ENCODE peak calls at places on chromosomes 16 and 17, in seven cellular contexts. One of them, this sample, is unnamed.
A peak's percentile ranks its signal among the peaks of the same experiment; 100 is the strongest.

GRCh38 chr17:31574458-31574857 is 183.0 kb downstream of the RAB11FIP4 start:
- DNase-seq in IMR-90: no peak
- DNase-seq in neuronal stem cell: no peak
- DNase-seq in mesendoderm: no peak
- DNase-seq in H9: no peak
- DNase-seq in H1: no peak
- DNase-seq in trophoblast cell: no peak
- DNase-seq in this sample: no peak

GRCh38 chr17:12388206-12388605 is 277.5 kb upstream of the MYOCD start:
- DNase-seq in IMR-90: peak; percentile 91
- DNase-seq in neuronal stem cell: no peak
- DNase-seq in mesendoderm: peak; percentile 46
- DNase-seq in H9: no peak
- DNase-seq in H1: no peak
- DNase-seq in trophoblast cell: no peak
- DNase-seq in this sample: peak; percentile 57

GRCh38 chr17:49280918-49281317 is 50.3 kb upstream of the PHOSPHO1 start:
- DNase-seq in IMR-90: no peak
- DNase-seq in neuronal stem cell: no peak
- DNase-seq in mesendoderm: no peak
- DNase-seq in H9: no peak
- DNase-seq in H1: no peak
- DNase-seq in trophoblast cell: no peak
- DNase-seq in this sample: no peak

GRCh38 chr17:15306406-15306970 is 34.9 kb downstream of the TEKT3 start:
- DNase-seq in IMR-90: peak; percentile 31
- DNase-seq in neuronal stem cell: no peak
- DNase-seq in mesendoderm: no peak
- DNase-seq in H9: no peak
- DNase-seq in H1: no peak
- DNase-seq in trophoblast cell: no peak
- DNase-seq in this sample: peak; percentile 22

GRCh38 chr17:17089796-17090641 is 47.8 kb downstream of the MPRIP start:
- DNase-seq in IMR-90: no peak
- DNase-seq in neuronal stem cell: no peak
- DNase-seq in mesendoderm: no peak
- DNase-seq in H9: no peak
- DNase-seq in H1: no peak
- DNase-seq in trophoblast cell: no peak
- DNase-seq in this sample: no peak

GRCh38 chr17:7590743-7591142 is 849 bp upstream of the SOX15 start:
- DNase-seq in IMR-90: peak; percentile 70
- DNase-seq in neuronal stem cell: peak; percentile 74
- DNase-seq in mesendoderm: peak; percentile 96
- DNase-seq in H9: peak; percentile 86
- DNase-seq in H1: peak; percentile 63
- DNase-seq in trophoblast cell: no peak
- DNase-seq in this sample: peak; percentile 54

GRCh38 chr17:16352838-16353701 is at the start of gene CENPV:
- DNase-seq in IMR-90: peak; percentile 34
- DNase-seq in neuronal stem cell: peak; percentile 53
- DNase-seq in mesendoderm: peak; percentile 89
- DNase-seq in H9: peak; percentile 96
- DNase-seq in H1: peak; percentile 88
- DNase-seq in trophoblast cell: peak; percentile 40
- DNase-seq in this sample: peak; percentile 45

GRCh38 chr17:50130778-50131317 is 888 bp upstream of the SAMD14 start:
- DNase-seq in IMR-90: no peak
- DNase-seq in neuronal stem cell: no peak
- DNase-seq in mesendoderm: peak; percentile 74
- DNase-seq in H9: peak; percentile 83
- DNase-seq in H1: no peak
- DNase-seq in trophoblast cell: no peak
- DNase-seq in this sample: no peak

GRCh38 chr17:28405632-28406477 is at the start of gene SLC46A1:
- DNase-seq in IMR-90: no peak
- DNase-seq in neuronal stem cell: no peak
- DNase-seq in mesendoderm: peak; percentile 78
- DNase-seq in H9: peak; percentile 89
- DNase-seq in H1: peak; percentile 87
- DNase-seq in trophoblast cell: peak; percentile 73
- DNase-seq in this sample: peak; percentile 22

GRCh38 chr17:40612510-40613244 is 34.9 kb downstream of the SMARCE1 start:
- DNase-seq in IMR-90: no peak
- DNase-seq in neuronal stem cell: no peak
- DNase-seq in mesendoderm: no peak
- DNase-seq in H9: no peak
- DNase-seq in H1: no peak
- DNase-seq in trophoblast cell: no peak
- DNase-seq in this sample: no peak

GRCh38 chr17:48261297-48261880 is 153.8 kb downstream of the SNX11 start:
- DNase-seq in IMR-90: peak; percentile 11
- DNase-seq in neuronal stem cell: peak; percentile 24
- DNase-seq in mesendoderm: peak; percentile 93
- DNase-seq in H9: peak; percentile 93
- DNase-seq in H1: peak; percentile 70
- DNase-seq in trophoblast cell: peak; percentile 28
- DNase-seq in this sample: peak; percentile 65

GRCh38 chr17:32461853-32462617 is 17.7 kb downstream of the PSMD11 start:
- DNase-seq in IMR-90: peak; percentile 52
- DNase-seq in neuronal stem cell: peak; percentile 45
- DNase-seq in mesendoderm: peak; percentile 75
- DNase-seq in H9: peak; percentile 66
- DNase-seq in H1: peak; percentile 78
- DNase-seq in trophoblast cell: peak; percentile 87
- DNase-seq in this sample: peak; percentile 75

GRCh38 chr17:65629234-65629690 is 67.8 kb upstream of the AXIN2 start:
- DNase-seq in IMR-90: peak; percentile 13
- DNase-seq in neuronal stem cell: no peak
- DNase-seq in mesendoderm: peak; percentile 36
- DNase-seq in H9: peak; percentile 45
- DNase-seq in H1: no peak
- DNase-seq in trophoblast cell: no peak
- DNase-seq in this sample: peak; percentile 74

GRCh38 chr17:43861960-43862359 is 15.0 kb downstream of the CD300LG start:
- DNase-seq in IMR-90: no peak
- DNase-seq in neuronal stem cell: no peak
- DNase-seq in mesendoderm: no peak
- DNase-seq in H9: no peak
- DNase-seq in H1: no peak
- DNase-seq in trophoblast cell: no peak
- DNase-seq in this sample: no peak

GRCh38 chr17:43860077-43860725 is 13.2 kb downstream of the CD300LG start:
- DNase-seq in IMR-90: no peak
- DNase-seq in neuronal stem cell: no peak
- DNase-seq in mesendoderm: no peak
- DNase-seq in H9: no peak
- DNase-seq in H1: no peak
- DNase-seq in trophoblast cell: peak; percentile 25
- DNase-seq in this sample: peak; percentile 36

GRCh38 chr17:43858201-43858600 is 11.2 kb downstream of the CD300LG start:
- DNase-seq in IMR-90: no peak
- DNase-seq in neuronal stem cell: no peak
- DNase-seq in mesendoderm: no peak
- DNase-seq in H9: no peak
- DNase-seq in H1: no peak
- DNase-seq in trophoblast cell: no peak
- DNase-seq in this sample: no peak

GRCh38 chr17:43864161-43864706 is 17.3 kb downstream of the CD300LG start:
- DNase-seq in IMR-90: no peak
- DNase-seq in neuronal stem cell: no peak
- DNase-seq in mesendoderm: no peak
- DNase-seq in H9: no peak
- DNase-seq in H1: no peak
- DNase-seq in trophoblast cell: no peak
- DNase-seq in this sample: no peak

GRCh38 chr17:43860927-43861622 is 14.1 kb downstream of the CD300LG start:
- DNase-seq in IMR-90: no peak
- DNase-seq in neuronal stem cell: no peak
- DNase-seq in mesendoderm: no peak
- DNase-seq in H9: no peak
- DNase-seq in H1: no peak
- DNase-seq in trophoblast cell: no peak
- DNase-seq in this sample: no peak
- H3K4me2 ChIP-seq in IMR-90: no peak overlapping the region
- H3K4me2 ChIP-seq in neuronal stem cell: no peak overlapping the region
- H3K4me2 ChIP-seq in mesendoderm: no peak overlapping the region
- H3K4me2 ChIP-seq in H9: no peak overlapping the region
- H3K4me2 ChIP-seq in H1: no peak overlapping the region
- H3K4me2 ChIP-seq in trophoblast cell: no peak overlapping the region
- H3K4me2 ChIP-seq in this sample: no peak overlapping the region

DNA sequence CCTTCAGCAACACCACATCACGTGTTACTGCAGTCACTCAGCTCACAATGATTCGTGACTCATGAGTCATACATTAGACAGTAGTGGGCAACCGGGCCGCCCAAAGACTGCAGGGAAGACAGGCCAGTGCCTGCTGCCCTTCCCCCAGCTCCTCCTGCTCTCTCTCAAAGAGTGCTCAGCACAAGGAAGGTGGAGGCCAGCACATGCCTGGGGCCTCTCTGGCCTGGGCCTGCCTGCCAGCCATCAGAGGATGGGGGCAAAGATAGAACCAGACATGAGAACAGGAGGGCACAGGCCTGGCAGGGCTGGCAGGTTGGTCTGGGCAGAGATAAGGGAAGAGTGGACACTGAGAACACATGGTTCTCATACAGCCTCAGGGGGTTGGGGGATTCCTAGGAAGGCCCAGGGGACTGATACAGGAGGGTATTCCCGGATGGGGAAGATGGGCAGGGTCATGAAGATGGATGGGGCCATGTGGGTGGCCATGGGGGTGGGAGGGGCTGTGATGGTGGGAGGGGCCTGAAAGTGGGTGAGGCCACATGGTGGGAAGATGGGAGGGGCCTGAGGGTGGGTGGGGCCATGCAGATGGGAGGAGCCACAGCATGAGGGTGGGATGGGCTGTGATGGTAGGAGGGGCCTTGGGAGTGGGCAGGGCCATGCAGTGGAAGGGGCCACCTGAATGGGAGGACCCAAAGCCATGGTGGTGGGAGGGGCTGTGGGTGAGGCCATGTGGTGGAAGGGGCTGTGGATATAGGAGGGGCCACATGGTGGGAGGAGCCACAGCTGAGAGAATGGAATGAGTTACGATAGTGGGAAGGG is 29.0 kb downstream of the KATNB1 start:
- DNase-seq in IMR-90: peak; percentile 90
- DNase-seq in neuronal stem cell: no peak
- DNase-seq in mesendoderm: peak; percentile 95
- DNase-seq in H9: peak; percentile 97
- DNase-seq in H1: peak; percentile 80
- DNase-seq in trophoblast cell: peak; percentile 55
- DNase-seq in this sample: peak; percentile 91
- H2AK5ac ChIP-seq in IMR-90: peak overlapping the region; percentile 99
- H2AK5ac ChIP-seq in neuronal stem cell: peak overlapping the region; percentile 92
- H2AK5ac ChIP-seq in mesendoderm: no peak overlapping the region
- H2AK5ac ChIP-seq in H9: no peak overlapping the region
- H2AK5ac ChIP-seq in H1: no peak overlapping the region
- H2AK5ac ChIP-seq in trophoblast cell: no peak overlapping the region
- H2AK5ac ChIP-seq in this sample: peak overlapping the region; percentile 32

GRCh38 chr16:47136101-47136820 is 7.5 kb downstream of the NETO2 start:
- DNase-seq in IMR-90: peak; percentile 45
- DNase-seq in neuronal stem cell: no peak
- DNase-seq in mesendoderm: peak; percentile 14
- DNase-seq in H9: no peak
- DNase-seq in H1: no peak
- DNase-seq in trophoblast cell: no peak
- DNase-seq in this sample: peak; percentile 8
- H3K4me2 ChIP-seq in IMR-90: no peak overlapping the region
- H3K4me2 ChIP-seq in neuronal stem cell: no peak overlapping the region
- H3K4me2 ChIP-seq in mesendoderm: no peak overlapping the region
- H3K4me2 ChIP-seq in H9: no peak overlapping the region
- H3K4me2 ChIP-seq in H1: no peak overlapping the region
- H3K4me2 ChIP-seq in trophoblast cell: no peak overlapping the region
- H3K4me2 ChIP-seq in this sample: no peak overlapping the region

GRCh38 chr16:79645701-79646100 is 45.2 kb upstream of the MAF start:
- DNase-seq in IMR-90: no peak
- DNase-seq in neuronal stem cell: no peak
- DNase-seq in mesendoderm: no peak
- DNase-seq in H9: no peak
- DNase-seq in H1: no peak
- DNase-seq in trophoblast cell: no peak
- DNase-seq in this sample: no peak
- H2AK5ac ChIP-seq in IMR-90: no peak overlapping the region
- H2AK5ac ChIP-seq in neuronal stem cell: no peak overlapping the region
- H2AK5ac ChIP-seq in mesendoderm: no peak overlapping the region
- H2AK5ac ChIP-seq in H9: no peak overlapping the region
- H2AK5ac ChIP-seq in H1: no peak overlapping the region
- H2AK5ac ChIP-seq in trophoblast cell: no peak overlapping the region
- H2AK5ac ChIP-seq in this sample: peak overlapping the region; percentile 68

GRCh38 chr16:72999541-73000019 is 48.3 kb downstream of the ZFHX3 start:
- DNase-seq in IMR-90: no peak
- DNase-seq in neuronal stem cell: no peak
- DNase-seq in mesendoderm: no peak
- DNase-seq in H9: no peak
- DNase-seq in H1: no peak
- DNase-seq in trophoblast cell: no peak
- DNase-seq in this sample: no peak
- H3K4me2 ChIP-seq in IMR-90: no peak overlapping the region
- H3K4me2 ChIP-seq in neuronal stem cell: no peak overlapping the region
- H3K4me2 ChIP-seq in mesendoderm: no peak overlapping the region
- H3K4me2 ChIP-seq in H9: no peak overlapping the region
- H3K4me2 ChIP-seq in H1: no peak overlapping the region
- H3K4me2 ChIP-seq in trophoblast cell: peak overlapping the region; percentile 6
- H3K4me2 ChIP-seq in this sample: no peak overlapping the region

DNA sequence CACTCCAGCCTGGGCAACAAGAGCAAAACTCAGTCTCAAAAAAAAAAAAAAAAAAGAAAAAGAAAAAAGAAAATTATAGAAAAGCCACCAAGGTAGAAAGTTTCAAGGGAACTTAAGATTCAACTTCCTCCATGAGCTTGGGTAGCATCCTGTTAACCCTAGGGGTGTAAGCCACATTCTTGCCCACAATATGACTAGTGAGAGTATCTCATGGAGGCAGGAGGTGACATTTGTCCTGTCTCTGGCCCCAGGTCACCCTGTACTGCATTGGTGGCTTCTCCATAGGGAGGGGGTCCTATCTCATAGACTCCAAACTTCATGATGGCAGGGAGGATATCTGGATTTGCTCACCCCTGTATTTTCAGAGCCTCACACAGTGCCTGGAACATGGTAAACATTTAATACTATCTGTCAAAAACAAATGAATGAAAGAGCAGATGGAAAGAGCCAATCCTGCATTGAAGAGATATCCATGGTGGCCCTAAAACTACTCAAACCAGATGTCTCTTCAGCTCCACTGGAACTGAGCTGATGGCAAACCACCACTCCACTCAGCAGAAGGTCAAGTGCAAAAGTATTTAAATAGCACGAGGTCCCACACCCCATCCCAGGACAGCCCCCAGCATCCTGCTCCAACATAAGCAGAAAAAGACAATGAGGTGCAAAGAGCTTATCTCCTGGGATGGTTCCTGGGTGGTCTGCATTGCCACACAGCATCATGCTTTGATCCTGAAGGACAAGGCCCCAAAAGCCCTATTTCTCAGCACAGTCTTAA is 50.3 kb downstream of the EMP2 start:
- DNase-seq in IMR-90: no peak
- DNase-seq in neuronal stem cell: no peak
- DNase-seq in mesendoderm: no peak
- DNase-seq in H9: no peak
- DNase-seq in H1: no peak
- DNase-seq in trophoblast cell: no peak
- DNase-seq in this sample: no peak
- H2AK5ac ChIP-seq in IMR-90: no peak overlapping the region
- H2AK5ac ChIP-seq in neuronal stem cell: no peak overlapping the region
- H2AK5ac ChIP-seq in mesendoderm: no peak overlapping the region
- H2AK5ac ChIP-seq in H9: no peak overlapping the region
- H2AK5ac ChIP-seq in H1: no peak overlapping the region
- H2AK5ac ChIP-seq in trophoblast cell: no peak overlapping the region
- H2AK5ac ChIP-seq in this sample: no peak overlapping the region

GRCh38 chr17:64025732-64026294 is 5.4 kb upstream of the ICAM2 start:
- DNase-seq in IMR-90: peak; percentile 70
- DNase-seq in neuronal stem cell: peak; percentile 59
- DNase-seq in mesendoderm: peak; percentile 89
- DNase-seq in H9: peak; percentile 92
- DNase-seq in H1: peak; percentile 85
- DNase-seq in trophoblast cell: peak; percentile 80
- DNase-seq in this sample: peak; percentile 74
- H3K4me2 ChIP-seq in IMR-90: peak overlapping the region; percentile 70
- H3K4me2 ChIP-seq in neuronal stem cell: no peak overlapping the region
- H3K4me2 ChIP-seq in mesendoderm: no peak overlapping the region
- H3K4me2 ChIP-seq in H9: peak overlapping the region; percentile 22
- H3K4me2 ChIP-seq in H1: no peak overlapping the region
- H3K4me2 ChIP-seq in trophoblast cell: peak overlapping the region; percentile 35
- H3K4me2 ChIP-seq in this sample: peak overlapping the region; percentile 3

This sample was measured in mesenchymal stem cell.